ENCODE peak calls at places on chromosomes 5 and 9, in eight cellular contexts. One of them, this sample, is unnamed.

GRCh38 chr9:37486616-37487544 is 1.1 kb downstream of the POLR1E start:
- DNase-seq in transverse colon: peak
- DNase-seq in BJ: peak
- DNase-seq in nephron progenitor cell: no peak
- DNase-seq in progenitor cell of endocrine pancreas: no peak
- DNase-seq in mucosa of descending colon: no peak
- DNase-seq in NB4: peak
- DNase-seq in mammary epithelial cell: peak
- DNase-seq in this sample: no peak

GRCh38 chr5:8585230-8586018 is 716.5 kb downstream of the MTRR start:
- DNase-seq in mammary epithelial cell: no peak
- DNase-seq in NB4: no peak
- DNase-seq in progenitor cell of endocrine pancreas: no peak
- DNase-seq in nephron progenitor cell: no peak
- DNase-seq in transverse colon: no peak
- DNase-seq in mucosa of descending colon: peak
- DNase-seq in BJ: no peak
- DNase-seq in this sample: no peak

GRCh38 chr5:168859471-168859870 is 280.3 kb upstream of the PANK3 start:
- DNase-seq in nephron progenitor cell: no peak
- DNase-seq in progenitor cell of endocrine pancreas: no peak
- DNase-seq in transverse colon: no peak
- DNase-seq in BJ: no peak
- DNase-seq in mammary epithelial cell: no peak
- DNase-seq in NB4: no peak
- DNase-seq in mucosa of descending colon: no peak
- DNase-seq in this sample: no peak

GRCh38 chr5:136749016-136749415 is 383.7 kb upstream of the TRPC7 start:
- DNase-seq in nephron progenitor cell: no peak
- DNase-seq in NB4: no peak
- DNase-seq in BJ: peak
- DNase-seq in mammary epithelial cell: no peak
- DNase-seq in transverse colon: no peak
- DNase-seq in progenitor cell of endocrine pancreas: no peak
- DNase-seq in mucosa of descending colon: no peak
- DNase-seq in this sample: no peak

GRCh38 chr5:94254214-94254613 is 364.2 kb downstream of the KIAA0825 start:
- DNase-seq in mucosa of descending colon: no peak
- DNase-seq in progenitor cell of endocrine pancreas: no peak
- DNase-seq in mammary epithelial cell: no peak
- DNase-seq in nephron progenitor cell: no peak
- DNase-seq in BJ: no peak
- DNase-seq in NB4: peak
- DNase-seq in transverse colon: no peak
- DNase-seq in this sample: no peak

GRCh38 chr5:66959668-66960067 is 236.9 kb downstream of the CD180 start:
- DNase-seq in progenitor cell of endocrine pancreas: no peak
- DNase-seq in transverse colon: no peak
- DNase-seq in nephron progenitor cell: no peak
- DNase-seq in mammary epithelial cell: no peak
- DNase-seq in BJ: no peak
- DNase-seq in NB4: no peak
- DNase-seq in mucosa of descending colon: no peak
- DNase-seq in this sample: no peak

GRCh38 chr9:125878241-125878640 is 131.1 kb downstream of the PBX3 start:
- DNase-seq in nephron progenitor cell: no peak
- DNase-seq in NB4: peak
- DNase-seq in BJ: no peak
- DNase-seq in mammary epithelial cell: no peak
- DNase-seq in transverse colon: no peak
- DNase-seq in mucosa of descending colon: no peak
- DNase-seq in progenitor cell of endocrine pancreas: no peak
- DNase-seq in this sample: no peak

GRCh38 chr5:108743344-108743743 is 4.4 kb upstream of the FER start:
- DNase-seq in BJ: no peak
- DNase-seq in mucosa of descending colon: no peak
- DNase-seq in mammary epithelial cell: no peak
- DNase-seq in transverse colon: no peak
- DNase-seq in nephron progenitor cell: no peak
- DNase-seq in progenitor cell of endocrine pancreas: no peak
- DNase-seq in NB4: no peak
- DNase-seq in this sample: no peak

GRCh38 chr9:137069508-137070071 is 767 bp downstream of the SAPCD2 start:
- DNase-seq in mammary epithelial cell: no peak
- DNase-seq in NB4: peak
- DNase-seq in transverse colon: peak
- DNase-seq in nephron progenitor cell: peak
- DNase-seq in BJ: no peak
- DNase-seq in progenitor cell of endocrine pancreas: no peak
- DNase-seq in mucosa of descending colon: no peak
- DNase-seq in this sample: no peak

GRCh38 chr5:42483472-42484154 is 60.4 kb downstream of the GHR start:
- DNase-seq in NB4: no peak
- DNase-seq in progenitor cell of endocrine pancreas: no peak
- DNase-seq in nephron progenitor cell: no peak
- DNase-seq in mucosa of descending colon: no peak
- DNase-seq in mammary epithelial cell: no peak
- DNase-seq in transverse colon: no peak
- DNase-seq in BJ: no peak
- DNase-seq in this sample: no peak

GRCh38 chr5:116876240-116876840 is 301.7 kb upstream of the SEMA6A start:
- DNase-seq in BJ: no peak
- DNase-seq in mucosa of descending colon: no peak
- DNase-seq in NB4: no peak
- DNase-seq in progenitor cell of endocrine pancreas: no peak
- DNase-seq in transverse colon: no peak
- DNase-seq in mammary epithelial cell: no peak
- DNase-seq in nephron progenitor cell: no peak
- DNase-seq in this sample: no peak

GRCh38 chr9:107946364-107947137 is 457.0 kb upstream of the KLF4 start:
- DNase-seq in progenitor cell of endocrine pancreas: no peak
- DNase-seq in BJ: no peak
- DNase-seq in NB4: no peak
- DNase-seq in mammary epithelial cell: no peak
- DNase-seq in nephron progenitor cell: no peak
- DNase-seq in transverse colon: no peak
- DNase-seq in mucosa of descending colon: peak
- DNase-seq in this sample: no peak

GRCh38 chr5:74934949-74935751 is 69.0 kb upstream of the FAM169A start:
- DNase-seq in mucosa of descending colon: no peak
- DNase-seq in BJ: peak
- DNase-seq in NB4: peak
- DNase-seq in mammary epithelial cell: peak
- DNase-seq in nephron progenitor cell: no peak
- DNase-seq in transverse colon: no peak
- DNase-seq in progenitor cell of endocrine pancreas: no peak
- DNase-seq in this sample: no peak

GRCh38 chr5:178145965-178146820 is 7.5 kb downstream of the NHP2 start:
- DNase-seq in BJ: no peak
- DNase-seq in transverse colon: peak
- DNase-seq in mammary epithelial cell: peak
- DNase-seq in nephron progenitor cell: peak
- DNase-seq in NB4: peak
- DNase-seq in mucosa of descending colon: peak
- DNase-seq in progenitor cell of endocrine pancreas: peak
- DNase-seq in this sample: no peak

GRCh38 chr5:173855162-173855994 is 32.8 kb upstream of the CPEB4 start:
- DNase-seq in nephron progenitor cell: peak
- DNase-seq in BJ: no peak
- DNase-seq in transverse colon: no peak
- DNase-seq in mucosa of descending colon: no peak
- DNase-seq in NB4: no peak
- DNase-seq in progenitor cell of endocrine pancreas: no peak
- DNase-seq in mammary epithelial cell: peak
- DNase-seq in this sample: no peak

GRCh38 chr5:73263001-73263710 is 90.2 kb downstream of the TMEM174 start:
- DNase-seq in mammary epithelial cell: no peak
- DNase-seq in BJ: no peak
- DNase-seq in mucosa of descending colon: no peak
- DNase-seq in progenitor cell of endocrine pancreas: no peak
- DNase-seq in transverse colon: no peak
- DNase-seq in nephron progenitor cell: no peak
- DNase-seq in NB4: peak
- DNase-seq in this sample: no peak

GRCh38 chr5:102865510-102866314 is 110.6 kb downstream of the PAM start:
- DNase-seq in NB4: peak
- DNase-seq in progenitor cell of endocrine pancreas: peak
- DNase-seq in transverse colon: peak
- DNase-seq in BJ: peak
- DNase-seq in mammary epithelial cell: peak
- DNase-seq in mucosa of descending colon: peak
- DNase-seq in nephron progenitor cell: peak
- DNase-seq in this sample: peak

GRCh38 chr9:92468206-92468605 is 14.1 kb downstream of the ASPN start:
- DNase-seq in transverse colon: no peak
- DNase-seq in mucosa of descending colon: no peak
- DNase-seq in mammary epithelial cell: peak
- DNase-seq in nephron progenitor cell: no peak
- DNase-seq in BJ: peak
- DNase-seq in NB4: no peak
- DNase-seq in progenitor cell of endocrine pancreas: no peak
- DNase-seq in this sample: no peak

DNA sequence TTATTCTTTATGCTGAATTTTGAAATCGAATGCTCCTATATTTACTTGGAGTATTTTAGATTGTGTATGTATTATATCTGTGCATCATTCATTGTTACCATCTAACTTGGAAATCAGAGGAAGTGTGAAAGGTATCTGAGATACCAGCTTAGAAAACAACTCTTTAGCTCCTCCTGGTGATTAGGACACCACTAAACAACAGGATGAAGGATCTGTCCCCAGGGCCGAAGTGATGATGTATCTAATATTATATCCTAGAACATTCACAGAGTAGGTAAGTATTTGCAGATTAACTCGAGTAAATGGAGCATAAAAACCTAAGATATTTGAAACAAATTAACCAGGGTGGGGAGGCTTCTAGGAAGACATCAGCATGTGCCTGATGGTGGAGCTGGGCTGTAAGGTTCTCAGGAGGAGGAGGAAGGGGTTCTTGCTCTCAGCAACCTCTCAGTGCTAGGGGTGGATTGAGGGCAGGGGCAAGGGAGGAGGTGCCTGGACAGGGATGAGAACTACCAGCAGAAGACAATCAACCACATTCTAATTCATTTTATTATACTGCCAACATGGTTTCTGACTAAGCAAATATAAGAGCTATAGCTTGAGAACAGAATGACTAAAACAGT is 2.6 kb upstream of the NFIL3 start:
- DNase-seq in NB4: peak
- DNase-seq in progenitor cell of endocrine pancreas: no peak
- DNase-seq in mucosa of descending colon: peak
- DNase-seq in mammary epithelial cell: peak
- DNase-seq in BJ: no peak
- DNase-seq in nephron progenitor cell: no peak
- DNase-seq in transverse colon: no peak
- DNase-seq in this sample: no peak
- TF ChIP-seq CTCF in NB4: peak
- TF ChIP-seq CTCF in progenitor cell of endocrine pancreas: peak
- TF ChIP-seq CTCF in mucosa of descending colon: peak
- TF ChIP-seq CTCF in mammary epithelial cell: peak
- TF ChIP-seq CTCF in BJ: peak
- TF ChIP-seq CTCF in nephron progenitor cell: peak
- TF ChIP-seq CTCF in transverse colon: peak
- TF ChIP-seq CTCF in this sample: no peak

DNA sequence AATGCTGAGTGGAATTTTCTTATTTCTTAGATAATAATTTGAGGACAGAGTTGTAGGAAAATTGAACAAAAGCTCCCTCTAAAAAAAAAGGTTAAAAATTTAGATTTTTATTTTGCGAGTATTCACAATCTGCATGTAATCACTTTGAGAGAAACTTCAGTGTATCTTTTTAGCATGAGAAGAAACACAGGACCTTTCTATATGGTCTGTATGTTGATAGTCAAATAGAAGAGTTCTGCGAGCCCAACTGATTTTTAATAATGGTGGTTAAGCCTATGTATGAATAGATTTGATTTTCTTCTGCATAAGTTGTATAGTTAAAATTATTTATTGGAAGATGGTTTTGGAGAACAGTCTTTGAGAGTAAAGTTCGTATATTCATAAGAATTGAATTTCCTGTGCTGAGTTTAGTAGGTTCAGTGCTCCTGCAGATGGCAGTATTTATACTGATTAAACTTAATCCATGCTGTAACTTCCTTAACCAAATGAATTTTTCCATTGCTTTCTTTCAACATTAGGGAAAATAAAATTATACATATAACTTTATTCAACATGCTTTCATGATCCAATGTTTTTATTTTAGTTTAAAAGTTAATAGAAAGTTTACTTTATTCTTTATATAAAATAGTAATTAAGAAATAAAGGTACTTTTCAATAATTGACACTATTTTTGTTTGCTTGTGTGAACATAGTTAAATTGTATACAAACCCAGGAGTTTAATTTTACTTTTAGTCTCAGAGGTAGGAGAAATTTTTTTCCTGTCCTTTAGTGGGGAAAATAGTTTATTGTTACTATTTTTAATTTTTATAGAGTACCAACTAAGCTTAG is 19.6 kb downstream of the TCERG1 start:
- DNase-seq in NB4: peak
- DNase-seq in mammary epithelial cell: no peak
- DNase-seq in BJ: no peak
- DNase-seq in mucosa of descending colon: no peak
- DNase-seq in transverse colon: no peak
- DNase-seq in progenitor cell of endocrine pancreas: no peak
- DNase-seq in nephron progenitor cell: no peak
- DNase-seq in this sample: no peak
- TF ChIP-seq CTCF in NB4: peak
- TF ChIP-seq CTCF in mammary epithelial cell: peak
- TF ChIP-seq CTCF in BJ: peak
- TF ChIP-seq CTCF in mucosa of descending colon: no peak
- TF ChIP-seq CTCF in transverse colon: no peak
- TF ChIP-seq CTCF in progenitor cell of endocrine pancreas: peak
- TF ChIP-seq CTCF in nephron progenitor cell: peak
- TF ChIP-seq CTCF in this sample: no peak

GRCh38 chr5:77560677-77561263 is 68.7 kb upstream of the WDR41 start:
- DNase-seq in progenitor cell of endocrine pancreas: no peak
- DNase-seq in mucosa of descending colon: peak
- DNase-seq in BJ: no peak
- DNase-seq in transverse colon: no peak
- DNase-seq in mammary epithelial cell: peak
- DNase-seq in nephron progenitor cell: no peak
- DNase-seq in NB4: peak
- DNase-seq in this sample: no peak
- TF ChIP-seq CTCF in progenitor cell of endocrine pancreas: peak
- TF ChIP-seq CTCF in mucosa of descending colon: no peak
- TF ChIP-seq CTCF in BJ: peak
- TF ChIP-seq CTCF in transverse colon: peak
- TF ChIP-seq CTCF in mammary epithelial cell: peak
- TF ChIP-seq CTCF in nephron progenitor cell: peak
- TF ChIP-seq CTCF in NB4: peak
- TF ChIP-seq CTCF in this sample: no peak

DNA sequence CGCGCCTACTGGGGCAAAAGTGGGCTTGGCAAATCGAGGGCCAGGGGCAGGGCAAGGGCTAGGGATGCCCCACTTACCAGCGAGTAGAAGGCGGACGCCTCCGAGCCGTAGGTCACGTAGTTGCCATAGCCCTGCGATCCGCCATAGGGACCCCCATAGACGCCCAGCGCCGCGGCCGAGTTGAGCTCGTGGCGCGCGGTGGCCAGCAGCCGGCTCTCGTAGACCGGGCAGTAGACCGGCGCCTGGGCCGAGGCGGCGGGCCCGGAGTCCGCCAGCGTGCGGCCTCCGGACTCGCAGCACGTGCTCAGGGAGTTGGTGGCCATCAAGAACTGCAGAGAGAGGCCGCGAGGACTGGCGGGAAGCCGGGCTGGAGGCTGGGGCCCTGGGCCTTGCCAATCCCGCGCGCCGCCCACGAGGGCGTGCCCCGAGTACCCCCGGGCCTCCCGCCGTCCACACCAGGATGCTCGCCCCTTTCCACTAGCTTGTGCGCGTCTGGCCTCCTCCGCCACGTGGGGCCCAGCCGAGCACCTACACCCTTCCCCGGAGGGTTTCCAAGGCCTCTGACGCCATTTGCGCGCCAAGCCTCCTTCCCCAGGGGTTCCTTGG is 891 bp downstream of the IRX4 start:
- DNase-seq in mucosa of descending colon: no peak
- DNase-seq in mammary epithelial cell: peak
- DNase-seq in BJ: no peak
- DNase-seq in transverse colon: no peak
- DNase-seq in nephron progenitor cell: peak
- DNase-seq in progenitor cell of endocrine pancreas: no peak
- DNase-seq in NB4: no peak
- DNase-seq in this sample: no peak
- TF ChIP-seq CTCF in mucosa of descending colon: no peak
- TF ChIP-seq CTCF in mammary epithelial cell: no peak
- TF ChIP-seq CTCF in BJ: no peak
- TF ChIP-seq CTCF in transverse colon: no peak
- TF ChIP-seq CTCF in nephron progenitor cell: no peak
- TF ChIP-seq CTCF in progenitor cell of endocrine pancreas: no peak
- TF ChIP-seq CTCF in NB4: no peak
- TF ChIP-seq CTCF in this sample: no peak